ENCODE peak calls at places on chromosomes 2 and 18, in six cellular contexts. A, O, R, J, B and C are unnamed samples.

GRCh38 chr2:235511187-235511661 is 17.4 kb downstream of the AGAP1 start:
- DNase-seq in A (peak), O (peak), R (no peak), J (peak), B (no peak), C (peak)

GRCh38 chr2:202278944-202279343 is 13.4 kb downstream of the NOP58 start:
- DNase-seq in A (peak), O (peak), R (no peak), J (peak), B (peak), C (peak)

GRCh38 chr2:236298924-236299475 is 34.8 kb upstream of the ASB18 start:
- DNase-seq in A (no peak), O (no peak), R (no peak), J (no peak), B (peak), C (no peak)

GRCh38 chr2:134537702-134538101 is 181.1 kb downstream of the TMEM163 start:
- DNase-seq in A (no peak), O (no peak), R (no peak), J (no peak), B (no peak), C (no peak)

GRCh38 chr2:12169721-12170120 is 423.3 kb downstream of the LPIN1 start:
- DNase-seq in A (peak), O (no peak), R (no peak), J (no peak), B (peak), C (peak)

GRCh38 chr18:48026216-48026615 is 95.8 kb upstream of the SMAD2 start:
- DNase-seq in A (no peak), O (no peak), R (no peak), J (no peak), B (no peak), C (no peak)

GRCh38 chr18:46068763-46069162 is 3.3 kb downstream of the PSTPIP2 start:
- DNase-seq in A (no peak), O (no peak), R (no peak), J (no peak), B (no peak), C (no peak)

GRCh38 chr18:67145586-67146292 is 370.8 kb downstream of the DSEL start:
- DNase-seq in A (no peak), O (no peak), R (no peak), J (no peak), B (no peak), C (no peak)

GRCh38 chr2:219752731-219753130 is 125.3 kb downstream of the SLC4A3 start:
- DNase-seq in A (peak), O (no peak), R (no peak), J (no peak), B (no peak), C (peak)

GRCh38 chr2:38653715-38654494 is 12.0 kb upstream of the GALM start:
- DNase-seq in A (peak), O (no peak), R (peak), J (no peak), B (no peak), C (no peak)

GRCh38 chr18:76530846-76531245 is 35.8 kb upstream of the ZNF516 start:
- DNase-seq in A (no peak), O (no peak), R (no peak), J (no peak), B (no peak), C (no peak)

GRCh38 chr18:70036771-70037452 is 89.2 kb upstream of the CD226 start:
- DNase-seq in A (no peak), O (no peak), R (no peak), J (no peak), B (peak), C (no peak)